ENCODE peak calls at places on chromosomes 13 and 19, in ten cellular contexts. O, J, L, Z, I, H, G, T, V and P are unnamed samples.

GRCh38 chr19:29115181-29115580 is 97.8 kb downstream of the UQCRFS1 start:
- DNase-seq in O (no peak), J (no peak), L (no peak), Z (no peak), I (no peak), H (no peak), G (no peak), T (no peak), V (no peak), P (no peak)

GRCh38 chr19:32930567-32930966 is 41.2 kb downstream of the CEP89 start:
- DNase-seq in O (no peak), J (no peak), L (no peak), Z (no peak), I (no peak), H (no peak), G (no peak), T (no peak), V (no peak), P (no peak)

GRCh38 chr19:30044273-30045259 is 102.5 kb downstream of the URI1 start:
- DNase-seq in O (no peak), J (no peak), L (no peak), Z (no peak), I (no peak), H (no peak), G (no peak), T (no peak), V (no peak), P (no peak)

GRCh38 chr13:23788459-23788858 is 100.7 kb downstream of the MIPEP start:
- DNase-seq in O (peak; percentile 38), J (no peak), L (no peak), Z (no peak), I (no peak), H (no peak), G (no peak), T (no peak), V (no peak), P (no peak)

GRCh38 chr13:51626749-51627148 is 42.5 kb downstream of the WDFY2 start:
- DNase-seq in O (no peak), J (peak; percentile 79), L (no peak), Z (no peak), I (no peak), H (no peak), G (no peak), T (peak; percentile 33), V (peak; percentile 27), P (peak; percentile 47)

GRCh38 chr13:21243045-21243842 is 66.8 kb downstream of the MRPL57 start:
- DNase-seq in O (peak; percentile 26), J (no peak), L (no peak), Z (no peak), I (no peak), H (no peak), G (no peak), T (no peak), V (no peak), P (no peak)

GRCh38 chr19:6822311-6822670 is 49.8 kb downstream of the VAV1 start:
- DNase-seq in O (no peak), J (no peak), L (no peak), Z (no peak), I (no peak), H (no peak), G (no peak), T (no peak), V (peak; percentile 65), P (no peak)

GRCh38 chr19:6533746-6534418 is 3.1 kb downstream of the TNFSF9 start:
- DNase-seq in O (no peak), J (no peak), L (no peak), Z (no peak), I (no peak), H (no peak), G (peak; percentile 65), T (no peak), V (no peak), P (no peak)

GRCh38 chr13:43905435-43906031 is 25.8 kb downstream of the LACC1 start:
- DNase-seq in O (peak; percentile 53), J (no peak), L (peak; percentile 44), Z (no peak), I (no peak), H (peak; percentile 46), G (no peak), T (peak; percentile 43), V (no peak), P (no peak)

GRCh38 chr13:100128373-100128772 is 39.5 kb downstream of the PCCA start:
- DNase-seq in O (no peak), J (no peak), L (no peak), Z (no peak), I (no peak), H (no peak), G (no peak), T (peak; percentile 44), V (no peak), P (no peak)

GRCh38 chr19:4866595-4867424 is 657 bp downstream of the PLIN3 start:
- DNase-seq in O (peak; percentile 35), J (peak; percentile 68), L (peak; percentile 72), Z (peak; percentile 82), I (no peak), H (peak; percentile 61), G (peak; percentile 82), T (peak; percentile 69), V (peak; percentile 78), P (peak; percentile 67)

DNA sequence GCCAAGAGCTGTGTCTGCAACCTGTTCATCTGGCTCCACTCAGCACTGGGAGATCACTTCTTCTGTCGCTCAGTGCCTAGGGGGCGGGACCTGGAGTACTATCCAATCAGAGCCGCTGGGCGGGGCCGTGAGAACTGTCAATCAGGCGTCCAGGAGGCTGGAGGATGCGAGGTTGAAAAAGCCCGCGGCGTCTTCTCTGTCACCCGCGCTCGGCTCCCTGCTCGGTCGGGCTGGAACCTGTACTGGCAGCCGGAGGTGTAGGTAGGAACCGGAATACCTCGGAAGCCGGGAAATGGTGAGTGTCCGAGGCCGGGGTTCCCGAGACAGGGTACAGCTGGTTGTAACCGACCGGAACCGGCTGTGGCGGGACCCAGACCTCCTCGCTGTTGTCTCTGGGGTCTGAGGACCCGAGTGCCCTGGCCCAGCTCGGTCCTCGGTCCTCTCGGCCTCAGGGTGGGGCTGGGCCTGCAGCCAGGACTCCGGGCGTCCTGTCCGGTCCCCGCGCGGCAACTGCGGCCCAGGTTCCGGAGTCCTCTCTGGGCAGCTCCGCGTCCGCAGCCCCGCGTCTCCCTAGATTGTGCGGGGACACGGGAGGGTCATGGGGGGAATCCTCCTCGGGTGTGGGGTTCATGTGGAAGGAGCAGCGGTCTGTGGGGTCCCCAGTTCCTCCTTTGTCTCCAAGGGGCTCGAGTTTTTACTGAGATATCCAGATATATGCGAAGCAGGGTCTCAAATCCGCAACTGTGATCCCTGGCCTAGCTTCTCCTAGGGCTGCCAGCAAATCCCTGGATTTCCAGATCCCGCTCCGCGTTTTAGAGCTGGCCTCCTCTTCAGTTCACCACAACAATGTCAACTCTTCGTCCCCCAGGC is 42.6 kb downstream of the ZNF627 start:
- DNase-seq in O (peak; percentile 97), J (peak; percentile 98), L (peak; percentile 96), Z (peak; percentile 98), I (peak; percentile 69), H (peak; percentile 95), G (peak; percentile 99), T (peak; percentile 98), V (peak; percentile 95), P (peak; percentile 99)
- TF ChIP-seq POLR2A in O (no peak), J (no peak), L (no peak), Z (peak; percentile 18), I (peak; percentile 73), H (no peak), G (peak; percentile 80), T (no peak), V (no peak), P (no peak)

GRCh38 chr19:16807416-16808274 is 21.6 kb upstream of the SIN3B start:
- DNase-seq in O (no peak), J (no peak), L (no peak), Z (no peak), I (no peak), H (no peak), G (no peak), T (no peak), V (no peak), P (no peak)

GRCh38 chr19:16801599-16801998 is 27.6 kb upstream of the SIN3B start:
- DNase-seq in O (no peak), J (no peak), L (no peak), Z (no peak), I (no peak), H (peak; percentile 61), G (no peak), T (peak; percentile 41), V (no peak), P (no peak)

GRCh38 chr19:16799740-16800139 is 29.5 kb upstream of the SIN3B start:
- DNase-seq in O (no peak), J (no peak), L (no peak), Z (no peak), I (no peak), H (no peak), G (no peak), T (no peak), V (peak; percentile 62), P (no peak)

GRCh38 chr19:16804176-16804575 is 25.0 kb upstream of the SIN3B start:
- DNase-seq in O (no peak), J (no peak), L (no peak), Z (no peak), I (no peak), H (no peak), G (no peak), T (no peak), V (no peak), P (no peak)
- H3K4me3 ChIP-seq in O (no peak overlapping the region), J (no peak overlapping the region), L (no peak overlapping the region), Z (no peak overlapping the region), I (no peak overlapping the region), H (no peak overlapping the region), G (no peak overlapping the region), T (no peak overlapping the region), V (no peak overlapping the region), P (no peak overlapping the region)

GRCh38 chr13:85508683-85509329 is 290.4 kb downstream of the SLITRK6 start:
- DNase-seq in O (no peak), J (no peak), L (no peak), Z (no peak), I (no peak), H (no peak), G (peak; percentile 47), T (no peak), V (peak; percentile 41), P (no peak)
- H3K27ac ChIP-seq in O (peak overlapping the region; percentile 68), J (no peak overlapping the region), L (no peak overlapping the region), Z (no peak overlapping the region), I (no peak overlapping the region), H (no peak overlapping the region), G (no peak overlapping the region), T (no peak overlapping the region), V (no peak overlapping the region), P (peak overlapping the region; percentile 16)

DNA sequence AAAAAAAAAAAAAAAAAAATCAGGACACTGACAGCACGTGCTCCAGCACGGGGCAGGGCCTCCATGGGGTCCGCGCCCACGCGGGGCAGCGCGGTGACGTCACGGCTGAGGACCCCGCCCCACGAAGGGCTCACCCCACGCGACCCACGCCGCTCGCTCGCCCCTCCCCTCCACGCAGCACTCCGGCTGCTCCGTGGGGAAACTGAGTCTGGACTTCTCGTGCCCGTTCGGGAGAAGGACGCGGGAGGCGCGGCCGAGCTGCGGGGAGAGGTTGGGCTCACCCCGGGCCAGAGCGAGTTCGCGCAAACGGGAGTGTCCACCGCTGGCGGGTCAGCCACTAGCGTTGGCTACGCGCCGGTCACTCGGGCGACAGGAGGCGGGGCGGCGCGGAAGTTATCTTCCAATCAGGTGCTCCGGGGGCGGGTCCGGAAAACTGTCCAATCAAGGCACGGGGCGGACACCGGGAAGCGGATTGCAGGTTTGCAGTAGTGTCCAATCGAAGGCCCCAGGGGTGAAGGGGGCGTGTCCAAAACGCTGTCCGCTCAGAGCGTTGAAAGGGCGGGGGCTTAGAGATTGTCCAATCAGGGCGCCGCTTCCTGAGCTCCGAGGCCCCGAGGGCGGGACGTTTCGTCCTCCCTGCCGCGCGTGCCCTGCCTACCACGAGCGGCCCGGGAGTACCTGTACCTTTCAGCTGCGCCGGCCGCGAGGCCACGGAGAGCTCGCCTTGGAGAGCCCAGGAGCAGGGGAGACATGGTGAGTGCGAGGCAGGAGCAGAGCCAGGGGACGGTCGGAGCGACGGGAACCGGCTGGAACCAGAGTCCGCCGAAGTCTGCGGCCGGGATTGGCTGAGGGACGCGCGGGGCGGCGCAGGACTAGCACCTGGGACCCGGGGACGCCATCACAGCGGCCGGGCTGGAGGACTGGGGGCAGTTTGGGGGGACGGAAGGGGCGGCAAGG is at the start of gene ZNF57:
- DNase-seq in O (peak; percentile 100), J (peak; percentile 100), L (peak; percentile 100), Z (peak; percentile 100), I (peak; percentile 92), H (peak; percentile 100), G (peak; percentile 96), T (peak; percentile 100), V (peak; percentile 98), P (peak; percentile 100)
- TF ChIP-seq POLR2A in O (peak; percentile 62), J (no peak), L (no peak), Z (peak; percentile 93), I (peak; percentile 82), H (peak; percentile 40), G (peak; percentile 73), T (no peak), V (no peak), P (no peak)